ENCODE peak calls at places on chromosomes 6 and 20, in eight cellular contexts. G, O, M, C, T, F, P and Q are unnamed samples.

GRCh38 chr6:107704377-107705013 is 119.6 kb downstream of the SCML4 start:
- DNase-seq in T (peak; percentile 51), C (peak; percentile 74), P (peak; percentile 30), F (peak; percentile 43), O (peak; percentile 32), M (no peak), G (no peak), Q (peak; percentile 53)

GRCh38 chr6:133632906-133633305 is 256.0 kb upstream of the TCF21 start:
- DNase-seq in P (no peak), M (no peak), F (no peak), C (no peak), T (no peak), O (no peak), G (no peak), Q (no peak)

GRCh38 chr6:99119109-99120031 is 171.6 kb upstream of the FBXL4 start:
- DNase-seq in F (peak; percentile 30), P (peak; percentile 68), C (peak; percentile 55), O (no peak), G (no peak), T (no peak), M (no peak), Q (peak; percentile 39)

GRCh38 chr6:141562181-141562800 is 570.4 kb upstream of the GJE1 start:
- DNase-seq in G (peak; percentile 14), P (no peak), F (peak; percentile 55), O (no peak), C (no peak), M (peak; percentile 42), T (peak; percentile 15), Q (no peak)

GRCh38 chr20:2817891-2818595 is 1.9 kb downstream of the TMEM239 start:
- DNase-seq in O (peak; percentile 88), P (no peak), M (no peak), G (no peak), C (no peak), T (no peak), F (no peak), Q (no peak)

GRCh38 chr6:26064619-26065257 is 22.5 kb upstream of the HFE start:
- DNase-seq in M (no peak), O (no peak), P (peak; percentile 64), F (peak; percentile 52), C (peak; percentile 75), T (no peak), G (no peak), Q (peak; percentile 37)

GRCh38 chr6:161244725-161245124 is 29.1 kb downstream of the AGPAT4 start:
- DNase-seq in P (no peak), G (no peak), M (no peak), T (no peak), F (no peak), O (peak; percentile 21), C (no peak), Q (no peak)

GRCh38 chr6:113744886-113745285 is 112.3 kb upstream of the MARCKS start:
- DNase-seq in P (no peak), T (no peak), G (no peak), O (no peak), M (no peak), C (no peak), F (no peak), Q (no peak)

GRCh38 chr6:169964440-169965212 is 213.2 kb downstream of the ERMARD start:
- DNase-seq in G (no peak), M (no peak), C (no peak), P (no peak), T (no peak), F (no peak), O (peak; percentile 46), Q (no peak)

GRCh38 chr20:18218249-18218648 is 70.1 kb upstream of the ZNF133 start:
- DNase-seq in P (no peak), M (no peak), G (no peak), O (no peak), F (no peak), C (no peak), T (no peak), Q (no peak)

GRCh38 chr20:17442588-17442987 is 88.6 kb downstream of the BFSP1 start:
- DNase-seq in G (no peak), C (no peak), P (no peak), F (no peak), T (no peak), M (no peak), O (no peak), Q (no peak)

GRCh38 chr6:29451471-29452193 is 5.2 kb downstream of the OR11A1 start:
- DNase-seq in O (no peak), G (no peak), F (no peak), P (peak; percentile 73), T (no peak), C (no peak), M (no peak), Q (no peak)

GRCh38 chr20:25030649-25031026 is 27.3 kb downstream of the ACSS1 start:
- DNase-seq in P (no peak), O (no peak), M (peak; percentile 22), G (no peak), F (no peak), T (no peak), C (no peak), Q (no peak)

GRCh38 chr20:4484431-4485057 is 237.2 kb upstream of the PRND start:
- DNase-seq in G (no peak), P (no peak), F (no peak), C (no peak), T (no peak), M (no peak), O (no peak), Q (no peak)

GRCh38 chr6:56843476-56844349 is 111.2 kb upstream of the BEND6 start:
- DNase-seq in F (peak; percentile 73), C (peak; percentile 77), M (peak; percentile 81), O (peak; percentile 94), G (peak; percentile 67), P (peak; percentile 91), T (peak; percentile 65), Q (peak; percentile 86)
- TF ChIP-seq CTCF in F (no peak), C (no peak), M (peak; percentile 61), O (no peak), G (peak; percentile 65), P (peak; percentile 50), T (no peak), Q (peak; percentile 52)

GRCh38 chr6:73548458-73549446 is 27.9 kb upstream of the EEF1A1 start:
- DNase-seq in M (no peak), O (no peak), T (no peak), P (no peak), F (no peak), C (no peak), G (no peak), Q (no peak)
- TF ChIP-seq CTCF in M (no peak), O (no peak), T (no peak), P (no peak), F (no peak), C (peak; percentile 16), G (no peak), Q (no peak)

GRCh38 chr6:168016176-168016620 is 18.7 kb downstream of the KIF25 start:
- DNase-seq in M (peak; percentile 26), G (no peak), P (no peak), F (no peak), T (no peak), C (no peak), O (no peak), Q (no peak)

GRCh38 chr6:168012431-168013249 is 15.2 kb downstream of the KIF25 start:
- DNase-seq in O (peak; percentile 72), F (no peak), M (peak; percentile 27), T (no peak), C (no peak), G (no peak), P (no peak), Q (no peak)

GRCh38 chr6:168015492-168016175 is 18.2 kb downstream of the KIF25 start:
- DNase-seq in M (peak; percentile 20), G (no peak), O (no peak), T (no peak), C (no peak), F (no peak), P (no peak), Q (no peak)

GRCh38 chr6:168013250-168013915 is 15.9 kb downstream of the KIF25 start:
- DNase-seq in F (no peak), C (no peak), P (no peak), M (peak; percentile 20), G (no peak), O (no peak), T (no peak), Q (no peak)

GRCh38 chr6:168014406-168014959 is 17.0 kb downstream of the KIF25 start:
- DNase-seq in P (no peak), T (no peak), G (no peak), M (no peak), F (no peak), C (no peak), O (no peak), Q (no peak)
- TF ChIP-seq CTCF in P (no peak), T (no peak), G (no peak), M (no peak), F (no peak), C (no peak), O (no peak), Q (no peak)

DNA sequence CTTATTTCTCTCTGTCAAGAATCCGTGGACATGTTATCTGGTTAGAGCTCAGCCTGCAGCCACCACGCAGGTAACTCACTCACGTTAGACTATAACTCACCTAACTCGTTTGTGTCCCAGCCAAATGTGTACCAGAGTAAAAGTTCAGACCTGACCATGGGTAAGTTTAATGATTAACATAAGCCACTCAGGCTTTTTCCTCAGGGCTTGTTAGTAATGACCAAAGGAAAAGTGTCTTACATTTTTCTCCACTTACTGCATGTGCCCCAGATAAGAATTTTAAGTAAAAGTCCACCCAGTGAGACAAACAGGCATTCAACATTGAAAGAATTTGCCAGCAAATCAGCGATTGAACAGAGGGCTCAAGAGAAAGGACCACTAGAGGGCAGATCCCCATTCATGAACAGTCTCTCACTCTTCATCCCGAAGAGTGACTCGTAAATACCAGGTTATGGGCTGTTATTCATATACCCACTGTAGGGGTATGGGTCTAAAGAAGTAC is at the start of gene PKHD1:
- DNase-seq in O (no peak), F (no peak), M (no peak), T (no peak), P (peak; percentile 49), G (no peak), C (no peak), Q (peak; percentile 18)
- TF ChIP-seq CTCF in O (no peak), F (no peak), M (peak; percentile 24), T (no peak), P (peak; percentile 37), G (no peak), C (peak; percentile 19), Q (no peak)

GRCh38 chr6:63599243-63599642 is 27.0 kb downstream of the LOC128125822 start:
- DNase-seq in P (no peak), O (no peak), T (no peak), G (no peak), C (no peak), F (no peak), M (no peak), Q (no peak)

GRCh38 chr6:63598251-63599036 is 26.2 kb downstream of the LOC128125822 start:
- DNase-seq in F (peak; percentile 83), P (peak; percentile 85), G (peak; percentile 63), M (peak; percentile 71), C (peak; percentile 59), O (peak; percentile 90), T (peak; percentile 64), Q (peak; percentile 76)

GRCh38 chr6:63597142-63598000 is 25.1 kb downstream of the LOC128125822 start:
- DNase-seq in T (no peak), O (no peak), F (no peak), M (no peak), G (no peak), P (peak; percentile 65), C (peak; percentile 8), Q (no peak)

GRCh38 chr6:63598001-63598250 is 25.6 kb downstream of the LOC128125822 start:
- DNase-seq in M (no peak), T (no peak), O (no peak), G (no peak), C (no peak), P (no peak), F (no peak), Q (no peak)
- TF ChIP-seq CTCF in M (no peak), T (no peak), O (no peak), G (no peak), C (no peak), P (no peak), F (no peak), Q (no peak)